ENCODE peak calls at places on chromosomes 12 and 14, in ten cellular contexts. One of them, this sample, is unnamed.

GRCh38 chr12:55072093-55072492 is 52.3 kb downstream of the NEUROD4 start:
- DNase-seq in AG09319: no peak
- DNase-seq in tibial artery: no peak
- DNase-seq in OCI-LY7: peak; percentile 82
- DNase-seq in fibroblast of villous mesenchyme: no peak
- DNase-seq in neural crest cell: no peak
- DNase-seq in tibial nerve: no peak
- DNase-seq in type B pancreatic cell: no peak
- DNase-seq in epithelial cell of esophagus: peak; percentile 63
- DNase-seq in body of pancreas: peak; percentile 54
- DNase-seq in this sample: no peak

GRCh38 chr12:106248177-106248848 is 493 bp upstream of the CKAP4 start:
- DNase-seq in tibial artery: peak; percentile 76
- DNase-seq in body of pancreas: peak; percentile 64
- DNase-seq in type B pancreatic cell: peak; percentile 85
- DNase-seq in tibial nerve: peak; percentile 67
- DNase-seq in neural crest cell: no peak
- DNase-seq in AG09319: no peak
- DNase-seq in epithelial cell of esophagus: peak; percentile 60
- DNase-seq in OCI-LY7: peak; percentile 49
- DNase-seq in fibroblast of villous mesenchyme: peak; percentile 81
- DNase-seq in this sample: no peak

GRCh38 chr12:19994970-19995369 is 373.4 kb upstream of the PDE3A start:
- DNase-seq in type B pancreatic cell: no peak
- DNase-seq in body of pancreas: no peak
- DNase-seq in tibial nerve: no peak
- DNase-seq in AG09319: no peak
- DNase-seq in neural crest cell: no peak
- DNase-seq in fibroblast of villous mesenchyme: no peak
- DNase-seq in OCI-LY7: no peak
- DNase-seq in epithelial cell of esophagus: no peak
- DNase-seq in tibial artery: no peak
- DNase-seq in this sample: no peak

GRCh38 chr12:113263431-113263963 is 42.2 kb downstream of the TPCN1 start:
- DNase-seq in body of pancreas: no peak
- DNase-seq in neural crest cell: no peak
- DNase-seq in OCI-LY7: no peak
- DNase-seq in type B pancreatic cell: no peak
- DNase-seq in tibial artery: no peak
- DNase-seq in AG09319: no peak
- DNase-seq in tibial nerve: no peak
- DNase-seq in epithelial cell of esophagus: no peak
- DNase-seq in fibroblast of villous mesenchyme: no peak
- DNase-seq in this sample: no peak

GRCh38 chr12:6074394-6074793 is 50.1 kb downstream of the VWF start:
- DNase-seq in tibial artery: no peak
- DNase-seq in OCI-LY7: no peak
- DNase-seq in fibroblast of villous mesenchyme: no peak
- DNase-seq in tibial nerve: no peak
- DNase-seq in body of pancreas: no peak
- DNase-seq in epithelial cell of esophagus: no peak
- DNase-seq in neural crest cell: no peak
- DNase-seq in type B pancreatic cell: no peak
- DNase-seq in AG09319: no peak
- DNase-seq in this sample: no peak

GRCh38 chr12:6632026-6632978 is 3.5 kb downstream of the LPAR5 start:
- DNase-seq in fibroblast of villous mesenchyme: no peak
- DNase-seq in AG09319: no peak
- DNase-seq in tibial nerve: no peak
- DNase-seq in type B pancreatic cell: no peak
- DNase-seq in OCI-LY7: peak; percentile 96
- DNase-seq in tibial artery: no peak
- DNase-seq in neural crest cell: no peak
- DNase-seq in epithelial cell of esophagus: peak; percentile 41
- DNase-seq in body of pancreas: no peak
- DNase-seq in this sample: no peak

GRCh38 chr14:105830171-105830570 is 303.8 kb downstream of the TMEM121 start:
- DNase-seq in AG09319: no peak
- DNase-seq in body of pancreas: no peak
- DNase-seq in epithelial cell of esophagus: no peak
- DNase-seq in neural crest cell: no peak
- DNase-seq in type B pancreatic cell: no peak
- DNase-seq in OCI-LY7: peak; percentile 59
- DNase-seq in fibroblast of villous mesenchyme: no peak
- DNase-seq in tibial artery: no peak
- DNase-seq in tibial nerve: no peak
- DNase-seq in this sample: no peak

GRCh38 chr12:111992464-111992863 is 20.5 kb downstream of the TMEM116 start:
- DNase-seq in OCI-LY7: no peak
- DNase-seq in tibial nerve: no peak
- DNase-seq in tibial artery: no peak
- DNase-seq in neural crest cell: no peak
- DNase-seq in fibroblast of villous mesenchyme: no peak
- DNase-seq in type B pancreatic cell: no peak
- DNase-seq in body of pancreas: no peak
- DNase-seq in AG09319: no peak
- DNase-seq in epithelial cell of esophagus: no peak
- DNase-seq in this sample: no peak

GRCh38 chr12:754871-755562 is 2.6 kb downstream of the WNK1 start:
- DNase-seq in AG09319: no peak
- DNase-seq in type B pancreatic cell: no peak
- DNase-seq in neural crest cell: no peak
- DNase-seq in OCI-LY7: peak; percentile 68
- DNase-seq in tibial artery: no peak
- DNase-seq in epithelial cell of esophagus: peak; percentile 66
- DNase-seq in body of pancreas: no peak
- DNase-seq in fibroblast of villous mesenchyme: peak; percentile 82
- DNase-seq in tibial nerve: no peak
- DNase-seq in this sample: no peak

GRCh38 chr14:91063119-91063518 is 2.7 kb upstream of the RPS6KA5 start:
- DNase-seq in body of pancreas: no peak
- DNase-seq in AG09319: no peak
- DNase-seq in neural crest cell: no peak
- DNase-seq in type B pancreatic cell: no peak
- DNase-seq in epithelial cell of esophagus: peak; percentile 30
- DNase-seq in OCI-LY7: peak; percentile 81
- DNase-seq in tibial artery: no peak
- DNase-seq in tibial nerve: no peak
- DNase-seq in fibroblast of villous mesenchyme: no peak
- DNase-seq in this sample: no peak

DNA sequence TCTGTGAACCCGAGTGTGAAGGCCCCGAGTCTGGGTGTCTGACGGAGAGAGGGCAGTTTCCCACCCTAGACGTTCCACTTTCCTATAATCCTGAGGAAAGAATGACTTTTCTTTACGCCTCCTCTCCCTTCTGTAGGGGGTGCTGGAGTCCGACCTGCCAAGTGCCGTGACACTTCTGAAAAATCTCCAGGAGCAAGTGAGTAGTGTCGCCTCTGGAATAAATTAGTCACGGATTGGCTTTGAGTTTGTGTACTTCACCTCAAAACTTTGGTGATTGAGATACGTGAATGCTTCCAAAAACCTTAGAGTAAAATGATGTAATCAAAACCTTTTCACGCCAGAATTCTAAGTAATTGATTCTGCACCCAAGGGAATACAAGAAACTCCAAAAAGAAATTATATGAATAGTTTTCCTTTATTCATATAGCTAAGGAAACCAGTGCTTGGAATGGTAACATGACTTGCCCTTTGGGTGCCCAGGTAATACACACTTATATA is 452 bp downstream of the NGDN start:
- DNase-seq in epithelial cell of esophagus: no peak
- DNase-seq in fibroblast of villous mesenchyme: no peak
- DNase-seq in body of pancreas: no peak
- DNase-seq in type B pancreatic cell: no peak
- DNase-seq in tibial artery: no peak
- DNase-seq in AG09319: no peak
- DNase-seq in neural crest cell: no peak
- DNase-seq in OCI-LY7: no peak
- DNase-seq in tibial nerve: no peak
- DNase-seq in this sample: no peak
- TF ChIP-seq CTCF in epithelial cell of esophagus: no peak
- TF ChIP-seq CTCF in fibroblast of villous mesenchyme: no peak
- TF ChIP-seq CTCF in body of pancreas: no peak
- TF ChIP-seq CTCF in type B pancreatic cell: no peak
- TF ChIP-seq CTCF in tibial artery: no peak
- TF ChIP-seq CTCF in AG09319: no peak
- TF ChIP-seq CTCF in neural crest cell: no peak
- TF ChIP-seq CTCF in OCI-LY7: no peak
- TF ChIP-seq CTCF in tibial nerve: no peak
- TF ChIP-seq CTCF in this sample: no peak

DNA sequence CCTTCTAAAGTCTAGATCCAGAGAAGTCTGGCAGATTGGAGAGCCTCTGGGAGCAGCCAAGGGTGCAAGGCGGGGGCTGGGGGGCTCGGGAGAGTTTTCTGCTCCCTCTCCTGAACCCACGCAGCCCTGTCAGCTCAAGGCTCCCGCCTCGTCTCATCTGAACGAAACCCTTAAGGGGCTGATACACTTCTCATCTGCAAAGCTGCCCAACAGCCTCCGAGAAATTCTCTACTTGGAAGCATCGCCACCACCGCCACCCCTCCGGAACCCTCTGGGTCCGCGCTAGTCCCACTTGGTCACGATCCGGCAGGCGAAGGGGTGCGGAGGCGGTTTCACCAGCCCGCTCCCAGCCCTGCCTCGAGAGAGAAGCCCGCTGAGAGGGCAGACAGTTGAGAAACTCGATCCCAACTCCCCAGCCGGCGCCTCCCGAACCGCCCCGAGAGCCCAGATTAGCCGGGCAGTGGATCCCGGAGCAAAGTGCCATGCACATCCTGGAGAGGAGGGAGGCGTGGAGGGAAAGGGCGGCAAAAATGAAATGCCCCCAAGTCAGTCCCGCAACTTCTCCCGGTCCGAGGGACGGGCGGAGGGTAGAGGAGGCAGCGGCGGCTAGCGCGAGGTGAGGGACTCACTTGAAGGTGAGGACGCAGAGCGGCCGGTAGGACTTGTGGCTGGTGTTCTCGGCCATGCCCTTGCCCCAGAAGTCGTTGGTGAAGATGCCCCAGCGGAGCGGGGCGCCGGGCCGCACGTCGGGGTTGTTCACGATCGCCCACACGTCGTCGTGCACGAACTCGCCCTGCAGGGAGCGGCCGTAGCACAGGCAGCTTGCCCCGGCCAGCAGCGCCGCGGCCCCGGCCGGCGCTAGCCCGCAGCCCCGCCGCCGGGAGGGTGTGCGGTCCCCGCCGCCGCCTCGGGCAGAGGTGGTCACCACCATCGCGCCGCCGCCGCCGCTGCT is 645 bp downstream of the TMTC1 start:
- DNase-seq in epithelial cell of esophagus: peak; percentile 45
- DNase-seq in AG09319: no peak
- DNase-seq in body of pancreas: peak; percentile 20
- DNase-seq in type B pancreatic cell: peak; percentile 74
- DNase-seq in tibial nerve: peak; percentile 19
- DNase-seq in neural crest cell: peak; percentile 29
- DNase-seq in OCI-LY7: no peak
- DNase-seq in tibial artery: peak; percentile 32
- DNase-seq in fibroblast of villous mesenchyme: peak; percentile 49
- DNase-seq in this sample: no peak
- TF ChIP-seq CTCF in epithelial cell of esophagus: no peak
- TF ChIP-seq CTCF in AG09319: no peak
- TF ChIP-seq CTCF in body of pancreas: no peak
- TF ChIP-seq CTCF in type B pancreatic cell: no peak
- TF ChIP-seq CTCF in tibial nerve: no peak
- TF ChIP-seq CTCF in neural crest cell: peak; percentile 7
- TF ChIP-seq CTCF in OCI-LY7: no peak
- TF ChIP-seq CTCF in tibial artery: no peak
- TF ChIP-seq CTCF in fibroblast of villous mesenchyme: no peak
- TF ChIP-seq CTCF in this sample: no peak

GRCh38 chr14:101600891-101601602 is 39.8 kb downstream of the DIO3 start:
- DNase-seq in body of pancreas: no peak
- DNase-seq in AG09319: no peak
- DNase-seq in type B pancreatic cell: peak; percentile 65
- DNase-seq in neural crest cell: no peak
- DNase-seq in fibroblast of villous mesenchyme: no peak
- DNase-seq in tibial artery: no peak
- DNase-seq in epithelial cell of esophagus: no peak
- DNase-seq in tibial nerve: no peak
- DNase-seq in OCI-LY7: no peak
- DNase-seq in this sample: no peak
- TF ChIP-seq CTCF in body of pancreas: no peak
- TF ChIP-seq CTCF in AG09319: no peak
- TF ChIP-seq CTCF in type B pancreatic cell: no peak
- TF ChIP-seq CTCF in neural crest cell: no peak
- TF ChIP-seq CTCF in fibroblast of villous mesenchyme: no peak
- TF ChIP-seq CTCF in tibial artery: no peak
- TF ChIP-seq CTCF in epithelial cell of esophagus: no peak
- TF ChIP-seq CTCF in tibial nerve: no peak
- TF ChIP-seq CTCF in OCI-LY7: no peak
- TF ChIP-seq CTCF in this sample: no peak

GRCh38 chr12:127192391-127192790 is 1074.6 kb upstream of the TMEM132C start:
- DNase-seq in tibial nerve: no peak
- DNase-seq in OCI-LY7: no peak
- DNase-seq in epithelial cell of esophagus: no peak
- DNase-seq in body of pancreas: no peak
- DNase-seq in tibial artery: no peak
- DNase-seq in neural crest cell: no peak
- DNase-seq in fibroblast of villous mesenchyme: no peak
- DNase-seq in type B pancreatic cell: no peak
- DNase-seq in AG09319: no peak
- DNase-seq in this sample: no peak

GRCh38 chr12:127194176-127194575 is 1072.8 kb upstream of the TMEM132C start:
- DNase-seq in neural crest cell: no peak
- DNase-seq in OCI-LY7: no peak
- DNase-seq in fibroblast of villous mesenchyme: no peak
- DNase-seq in type B pancreatic cell: no peak
- DNase-seq in AG09319: no peak
- DNase-seq in tibial nerve: no peak
- DNase-seq in tibial artery: no peak
- DNase-seq in epithelial cell of esophagus: no peak
- DNase-seq in body of pancreas: no peak
- DNase-seq in this sample: no peak

GRCh38 chr12:127191124-127191523 is 1075.8 kb upstream of the TMEM132C start:
- DNase-seq in type B pancreatic cell: no peak
- DNase-seq in tibial artery: no peak
- DNase-seq in body of pancreas: no peak
- DNase-seq in fibroblast of villous mesenchyme: peak; percentile 34
- DNase-seq in AG09319: peak; percentile 54
- DNase-seq in tibial nerve: no peak
- DNase-seq in neural crest cell: no peak
- DNase-seq in epithelial cell of esophagus: peak; percentile 79
- DNase-seq in OCI-LY7: no peak
- DNase-seq in this sample: no peak

GRCh38 chr12:127189992-127190391 is 1077.0 kb upstream of the TMEM132C start:
- DNase-seq in tibial nerve: no peak
- DNase-seq in neural crest cell: no peak
- DNase-seq in epithelial cell of esophagus: no peak
- DNase-seq in type B pancreatic cell: no peak
- DNase-seq in fibroblast of villous mesenchyme: no peak
- DNase-seq in OCI-LY7: no peak
- DNase-seq in tibial artery: no peak
- DNase-seq in AG09319: no peak
- DNase-seq in body of pancreas: no peak
- DNase-seq in this sample: no peak

DNA sequence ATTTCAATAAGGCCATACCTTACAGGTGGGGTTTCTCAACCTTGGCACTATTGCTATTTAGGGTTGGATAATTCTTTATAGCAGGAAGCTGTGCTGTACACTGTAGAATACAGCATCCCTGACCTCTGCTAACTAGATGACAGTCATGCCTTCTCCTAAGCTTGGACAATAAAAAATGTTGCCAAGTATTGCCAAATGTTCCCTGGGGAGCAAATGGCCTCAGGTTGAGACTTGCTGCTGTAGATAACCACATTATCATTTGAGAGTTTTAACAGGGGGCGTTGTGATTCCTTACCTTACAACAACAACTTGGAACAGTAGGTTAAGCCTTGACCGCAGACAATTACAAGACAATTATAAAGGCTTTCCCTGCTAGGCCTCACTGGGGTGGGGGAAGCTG is 1073.6 kb upstream of the TMEM132C start:
- DNase-seq in type B pancreatic cell: no peak
- DNase-seq in OCI-LY7: no peak
- DNase-seq in body of pancreas: no peak
- DNase-seq in fibroblast of villous mesenchyme: no peak
- DNase-seq in tibial nerve: no peak
- DNase-seq in neural crest cell: no peak
- DNase-seq in AG09319: no peak
- DNase-seq in epithelial cell of esophagus: peak; percentile 36
- DNase-seq in tibial artery: no peak
- DNase-seq in this sample: no peak
- TF ChIP-seq CTCF in type B pancreatic cell: no peak
- TF ChIP-seq CTCF in OCI-LY7: no peak
- TF ChIP-seq CTCF in body of pancreas: no peak
- TF ChIP-seq CTCF in fibroblast of villous mesenchyme: no peak
- TF ChIP-seq CTCF in tibial nerve: no peak
- TF ChIP-seq CTCF in neural crest cell: no peak
- TF ChIP-seq CTCF in AG09319: no peak
- TF ChIP-seq CTCF in epithelial cell of esophagus: no peak
- TF ChIP-seq CTCF in tibial artery: no peak
- TF ChIP-seq CTCF in this sample: no peak